ENCODE peak calls at places on chromosomes 11 and 22, in nine cellular contexts. S, R, Q, U, K, A, C, B and G are unnamed samples.

GRCh38 chr11:111423250-111423615 is 44.2 kb upstream of the POU2AF1 start:
- DNase-seq in S (no peak), R (no peak), Q (no peak), U (no peak), K (no peak), A (no peak), C (no peak), B (no peak), G (no peak)

GRCh38 chr11:72430743-72431570 is 3.4 kb downstream of the CLPB start:
- DNase-seq in S (peak; percentile 44), R (peak; percentile 34), Q (peak; percentile 69), U (peak; percentile 83), K (no peak), A (no peak), C (peak; percentile 69), B (peak; percentile 54), G (peak; percentile 65)

GRCh38 chr11:1288426-1289151 is 20.8 kb downstream of the TOLLIP start:
- DNase-seq in S (no peak), R (no peak), Q (no peak), U (no peak), K (no peak), A (no peak), C (no peak), B (no peak), G (no peak)

GRCh38 chr11:41237386-41237785 is 222.1 kb downstream of the LRRC4C start:
- DNase-seq in S (no peak), R (no peak), Q (no peak), U (no peak), K (no peak), A (no peak), C (peak; percentile 12), B (no peak), G (no peak)

GRCh38 chr22:38870791-38871359 is 1.1 kb downstream of the CBX6 start:
- DNase-seq in S (no peak), R (no peak), Q (no peak), U (peak; percentile 81), K (no peak), A (no peak), C (peak; percentile 50), B (no peak), G (no peak)

GRCh38 chr11:32895471-32895870 is 2.9 kb downstream of the QSER1 start:
- DNase-seq in S (no peak), R (no peak), Q (no peak), U (no peak), K (no peak), A (no peak), C (no peak), B (no peak), G (no peak)

GRCh38 chr11:3014314-3014938 is 22.3 kb upstream of the NAP1L4 start:
- DNase-seq in S (no peak), R (no peak), Q (no peak), U (no peak), K (no peak), A (peak; percentile 31), C (no peak), B (no peak), G (no peak)

GRCh38 chr11:69253028-69253427 is 40.9 kb upstream of the MYEOV start:
- DNase-seq in S (no peak), R (no peak), Q (no peak), U (no peak), K (no peak), A (no peak), C (no peak), B (no peak), G (no peak)

GRCh38 chr22:50599816-50600454 is 658 bp upstream of the MAPK8IP2 start:
- DNase-seq in S (no peak), R (no peak), Q (peak; percentile 79), U (no peak), K (no peak), A (peak; percentile 59), C (peak; percentile 88), B (no peak), G (no peak)

GRCh38 chr22:26374645-26375044 is 54.4 kb upstream of the ASPHD2 start:
- DNase-seq in S (no peak), R (no peak), Q (no peak), U (no peak), K (no peak), A (no peak), C (no peak), B (no peak), G (no peak)

GRCh38 chr11:28169816-28170215 is 61.6 kb downstream of the METTL15 start:
- DNase-seq in S (no peak), R (no peak), Q (no peak), U (no peak), K (no peak), A (no peak), C (no peak), B (no peak), G (no peak)